ENCODE peak calls at places on chromosomes 11 and 22, in four cellular contexts. I is HFFc6, O is thoracic aorta, Y is AG09319. T is an unnamed sample.

GRCh38 chr11:35277827-35278226 is 138.9 kb downstream of the CD44 start:
- DNase-seq in I (no peak), O (no peak), Y (no peak), T (no peak)

GRCh38 chr11:44621784-44622183 is 56.3 kb downstream of the CD82 start:
- DNase-seq in I (no peak), O (no peak), Y (no peak), T (peak; percentile 3)

GRCh38 chr11:114075891-114076441 is 16.5 kb downstream of the ZBTB16 start:
- DNase-seq in I (peak; percentile 60), O (no peak), Y (no peak), T (no peak)

GRCh38 chr11:22624742-22625447 is 728 bp downstream of the FANCF start:
- DNase-seq in I (peak; percentile 38), O (no peak), Y (peak; percentile 15), T (peak; percentile 74)

GRCh38 chr22:36075724-36076123 is 47.1 kb upstream of the RBFOX2 start:
- DNase-seq in I (no peak), O (no peak), Y (no peak), T (no peak)

GRCh38 chr11:8252388-8252787 is 11.3 kb downstream of the LMO1 start:
- DNase-seq in I (no peak), O (no peak), Y (no peak), T (no peak)

GRCh38 chr22:47129902-47130301 is 367.5 kb downstream of the TBC1D22A start:
- DNase-seq in I (no peak), O (no peak), Y (no peak), T (no peak)

GRCh38 chr22:19464975-19465374 is 14.0 kb downstream of the UFD1 start:
- DNase-seq in I (no peak), O (no peak), Y (no peak), T (no peak)

GRCh38 chr11:12109591-12110196 is 696 bp upstream of the MICAL2 start:
- DNase-seq in I (no peak), O (no peak), Y (no peak), T (no peak)

GRCh38 chr22:44623771-44624510 is 78.1 kb upstream of the PRR5 start:
- DNase-seq in I (no peak), O (no peak), Y (no peak), T (no peak)

GRCh38 chr22:32378703-32379272 is 21.1 kb downstream of the RFPL3 start:
- DNase-seq in I (peak; percentile 39), O (no peak), Y (no peak), T (peak; percentile 27)

GRCh38 chr11:130462101-130462885 is 13.8 kb downstream of the ADAMTS15 start:
- DNase-seq in I (no peak), O (no peak), Y (no peak), T (no peak)

GRCh38 chr11:134665571-134666268 is 253.7 kb upstream of the B3GAT1 start:
- DNase-seq in I (no peak), O (no peak), Y (no peak), T (peak; percentile 9)

GRCh38 chr11:12397953-12398352 is 20.6 kb downstream of the PARVA start:
- DNase-seq in I (peak; percentile 88), O (no peak), Y (peak; percentile 93), T (no peak)

GRCh38 chr22:25656724-25657123 is 85.3 kb upstream of the MYO18B start:
- DNase-seq in I (no peak), O (no peak), Y (no peak), T (no peak)

GRCh38 chr11:83364500-83365059 is 78.4 kb upstream of the CCDC90B start:
- DNase-seq in I (no peak), O (no peak), Y (no peak), T (no peak)

GRCh38 chr11:64438986-64439771 is 80.2 kb downstream of the RPS6KA4 start:
- DNase-seq in I (no peak), O (no peak), Y (no peak), T (no peak)

GRCh38 chr11:65225284-65226102 is 36.3 kb upstream of the POLA2 start:
- DNase-seq in I (peak; percentile 18), O (no peak), Y (peak; percentile 22), T (peak; percentile 26)

GRCh38 chr11:106917973-106918372 is 100.3 kb downstream of the GUCY1A2 start:
- DNase-seq in I (peak; percentile 15), O (no peak), Y (no peak), T (peak; percentile 58)

GRCh38 chr11:57698843-57699365 is 13.1 kb downstream of the MED19 start:
- DNase-seq in I (no peak), O (no peak), Y (no peak), T (no peak)

GRCh38 chr11:57704932-57705331 is 7.1 kb downstream of the MED19 start:
- DNase-seq in I (no peak), O (no peak), Y (no peak), T (no peak)

GRCh38 chr11:57703341-57703740 is 8.7 kb downstream of the MED19 start:
- DNase-seq in I (no peak), O (no peak), Y (no peak), T (no peak)

GRCh38 chr11:57699813-57700212 is 12.2 kb downstream of the MED19 start:
- DNase-seq in I (no peak), O (no peak), Y (no peak), T (no peak)

GRCh38 chr11:57700425-57700824 is 11.6 kb downstream of the MED19 start:
- DNase-seq in I (no peak), O (no peak), Y (no peak), T (no peak)
- TF ChIP-seq CTCF in I (peak; percentile 16), O (no peak), Y (no peak), T (no peak)

DNA sequence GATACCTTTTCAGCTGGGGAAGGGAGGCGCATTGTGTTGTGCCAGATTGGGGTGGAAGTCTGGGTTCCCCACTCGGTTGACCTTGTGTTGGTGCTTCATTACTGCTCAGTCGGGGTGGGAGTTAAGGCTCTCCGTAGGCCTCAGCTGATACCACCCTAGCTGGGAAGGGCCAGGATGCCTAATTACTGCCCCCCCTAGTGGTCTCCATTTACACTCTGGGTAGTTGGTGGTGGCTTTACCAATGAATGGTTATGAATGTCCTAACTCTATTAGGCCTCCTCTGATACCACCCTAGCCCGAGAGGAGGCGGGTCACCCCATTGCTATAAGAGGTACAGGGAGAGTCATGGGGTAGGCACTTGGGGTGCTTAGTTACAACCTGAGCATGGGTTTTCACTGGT is 27.5 kb upstream of the HIKESHI start:
- DNase-seq in I (no peak), O (no peak), Y (no peak), T (no peak)
- TF ChIP-seq CTCF in I (peak; percentile 56), O (no peak), Y (no peak), T (peak; percentile 39)

DNA sequence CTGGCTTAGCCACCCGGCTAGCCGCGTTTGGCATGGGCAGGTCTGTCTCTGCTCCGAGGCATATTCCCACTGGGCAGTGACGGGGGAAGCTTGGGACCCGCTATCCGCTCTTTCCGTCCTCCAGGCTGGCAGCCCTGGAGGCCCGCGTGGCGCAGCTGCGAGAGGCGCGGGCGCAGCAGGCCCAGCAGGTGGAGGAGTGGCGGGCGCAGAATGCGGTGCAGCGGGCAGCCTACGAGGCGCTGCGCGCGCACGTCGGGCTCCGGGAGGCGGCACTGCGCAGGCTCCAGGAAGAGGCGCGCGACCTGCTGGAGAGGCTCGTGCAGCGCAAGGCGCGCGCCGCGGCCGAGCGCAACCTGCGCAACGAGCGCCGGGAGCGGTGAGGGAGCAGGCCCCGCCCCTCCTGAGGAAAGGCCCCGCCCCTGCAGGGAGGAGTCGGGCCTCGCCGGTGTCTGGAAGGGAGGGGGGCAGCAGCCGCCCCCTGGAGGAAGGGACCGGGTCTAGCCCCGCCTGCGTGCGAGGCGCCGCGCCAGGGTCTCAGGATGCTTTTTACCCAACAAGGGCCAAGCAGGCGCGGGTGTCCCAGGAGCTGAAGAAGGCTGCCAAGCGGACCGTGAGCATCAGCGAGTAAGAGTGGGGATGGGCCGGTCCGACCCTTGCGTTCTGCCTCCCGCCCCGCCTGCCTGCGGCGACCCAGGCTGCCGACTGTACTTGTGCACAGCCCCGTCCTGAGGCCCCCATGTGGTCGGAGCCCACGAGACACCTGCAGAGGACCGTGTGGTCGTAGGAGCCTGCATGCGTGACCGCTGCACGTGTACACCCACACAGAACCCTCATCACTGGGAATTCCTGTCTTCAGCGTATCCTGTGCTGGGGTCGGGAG is 7.9 kb downstream of the ATG16L2 start:
- DNase-seq in I (peak; percentile 74), O (peak; percentile 53), Y (peak; percentile 57), T (no peak)
- TF ChIP-seq CTCF in I (peak; percentile 71), O (peak; percentile 36), Y (peak; percentile 1), T (peak; percentile 8)

GRCh38 chr22:27990879-27991278 is 71.8 kb upstream of the PITPNB start:
- DNase-seq in I (no peak), O (no peak), Y (no peak), T (peak; percentile 4)
- TF ChIP-seq CTCF in I (peak; percentile 59), O (peak; percentile 57), Y (peak; percentile 58), T (peak; percentile 53)

GRCh38 chr22:30574095-30574981 is at the start of gene GAL3ST1:
- DNase-seq in I (no peak), O (no peak), Y (no peak), T (no peak)
- TF ChIP-seq CTCF in I (no peak), O (no peak), Y (no peak), T (no peak)

GRCh38 chr11:34149274-34149673 is 43.8 kb downstream of the NAT10 start:
- DNase-seq in I (no peak), O (no peak), Y (no peak), T (no peak)

GRCh38 chr11:34148504-34149165 is 43.2 kb downstream of the NAT10 start:
- DNase-seq in I (no peak), O (no peak), Y (no peak), T (no peak)

GRCh38 chr11:34150494-34151151 is 45.2 kb downstream of the NAT10 start:
- DNase-seq in I (no peak), O (no peak), Y (peak; percentile 10), T (no peak)

GRCh38 chr11:34151166-34151565 is 45.7 kb downstream of the NAT10 start:
- DNase-seq in I (no peak), O (no peak), Y (no peak), T (no peak)

DNA sequence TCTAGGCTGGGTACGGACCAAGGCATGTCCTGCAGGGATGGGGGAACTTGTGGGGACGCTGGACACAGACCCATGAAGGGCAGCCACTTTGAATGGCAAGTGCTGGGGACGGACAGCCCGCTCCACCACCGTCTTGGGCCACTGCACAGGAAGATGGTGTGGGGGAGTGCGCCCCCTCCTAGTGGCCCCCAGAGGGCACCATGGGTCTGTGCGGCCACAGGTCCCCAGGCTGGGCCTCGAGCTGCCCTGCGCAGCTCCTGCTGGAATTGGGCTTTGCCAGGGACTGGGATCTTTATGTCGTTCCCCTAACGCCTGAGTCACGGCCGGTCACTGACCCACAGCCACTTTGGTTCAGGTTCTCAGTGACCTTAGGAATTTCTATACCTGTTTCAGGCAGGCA is 44.4 kb downstream of the NAT10 start:
- DNase-seq in I (no peak), O (no peak), Y (no peak), T (no peak)
- TF ChIP-seq CTCF in I (peak; percentile 65), O (peak; percentile 45), Y (peak; percentile 44), T (peak; percentile 46)

GRCh38 chr22:22870577-22871398 is 16.8 kb upstream of the IGLL5 start:
- DNase-seq in I (no peak), O (no peak), Y (no peak), T (no peak)
- TF ChIP-seq CTCF in I (no peak), O (no peak), Y (no peak), T (peak; percentile 57)

T was measured in DND-41.